ENCODE peak calls at places on chromosomes 3 and 15, in seven cellular contexts. One of them, this sample, is unnamed.

GRCh38 chr3:27669505-27670085 is 52.5 kb downstream of the EOMES start:
- DNase-seq in pancreas: no peak
- DNase-seq in transverse colon: no peak
- DNase-seq in upper lobe of right lung: no peak
- DNase-seq in uterus: no peak
- DNase-seq in AG10803: no peak
- DNase-seq in foreskin fibroblast: no peak
- DNase-seq in this sample: no peak

GRCh38 chr3:14921034-14921616 is 26.3 kb upstream of the NR2C2 start:
- DNase-seq in AG10803: peak
- DNase-seq in upper lobe of right lung: peak
- DNase-seq in uterus: peak
- DNase-seq in transverse colon: peak
- DNase-seq in foreskin fibroblast: peak
- DNase-seq in pancreas: peak
- DNase-seq in this sample: peak

GRCh38 chr15:91515188-91515754 is 338.2 kb upstream of the SLCO3A1 start:
- DNase-seq in foreskin fibroblast: peak
- DNase-seq in upper lobe of right lung: no peak
- DNase-seq in transverse colon: no peak
- DNase-seq in pancreas: peak
- DNase-seq in AG10803: peak
- DNase-seq in uterus: peak
- DNase-seq in this sample: peak

GRCh38 chr3:23811117-23811487 is 5.3 kb downstream of the UBE2E1 start:
- DNase-seq in AG10803: peak
- DNase-seq in upper lobe of right lung: no peak
- DNase-seq in uterus: no peak
- DNase-seq in pancreas: no peak
- DNase-seq in foreskin fibroblast: no peak
- DNase-seq in transverse colon: peak
- DNase-seq in this sample: no peak

GRCh38 chr3:128491071-128491899 is 1.7 kb downstream of the GATA2 start:
- DNase-seq in transverse colon: no peak
- DNase-seq in uterus: peak
- DNase-seq in foreskin fibroblast: no peak
- DNase-seq in AG10803: no peak
- DNase-seq in pancreas: peak
- DNase-seq in upper lobe of right lung: peak
- DNase-seq in this sample: no peak

GRCh38 chr3:135516143-135516542 is 449.4 kb upstream of the PPP2R3A start:
- DNase-seq in AG10803: peak
- DNase-seq in uterus: no peak
- DNase-seq in transverse colon: no peak
- DNase-seq in pancreas: no peak
- DNase-seq in foreskin fibroblast: peak
- DNase-seq in upper lobe of right lung: no peak
- DNase-seq in this sample: peak

GRCh38 chr3:172213168-172213567 is 173.8 kb downstream of the FNDC3B start:
- DNase-seq in foreskin fibroblast: no peak
- DNase-seq in pancreas: no peak
- DNase-seq in uterus: no peak
- DNase-seq in upper lobe of right lung: no peak
- DNase-seq in AG10803: no peak
- DNase-seq in transverse colon: no peak
- DNase-seq in this sample: peak

GRCh38 chr3:115680802-115681345 is 57.6 kb downstream of the GAP43 start:
- DNase-seq in pancreas: no peak
- DNase-seq in transverse colon: no peak
- DNase-seq in foreskin fibroblast: no peak
- DNase-seq in upper lobe of right lung: no peak
- DNase-seq in uterus: no peak
- DNase-seq in AG10803: no peak
- DNase-seq in this sample: no peak

GRCh38 chr3:40243056-40243455 is 66.5 kb upstream of the EIF1B start:
- DNase-seq in transverse colon: no peak
- DNase-seq in upper lobe of right lung: no peak
- DNase-seq in pancreas: no peak
- DNase-seq in AG10803: no peak
- DNase-seq in uterus: no peak
- DNase-seq in foreskin fibroblast: no peak
- DNase-seq in this sample: no peak

GRCh38 chr15:77112819-77113569 is 42.1 kb upstream of the TSPAN3 start:
- DNase-seq in uterus: no peak
- DNase-seq in upper lobe of right lung: no peak
- DNase-seq in foreskin fibroblast: peak
- DNase-seq in transverse colon: peak
- DNase-seq in pancreas: no peak
- DNase-seq in AG10803: peak
- DNase-seq in this sample: no peak

GRCh38 chr15:83920115-83920514 is 266.2 kb downstream of the ADAMTSL3 start:
- DNase-seq in AG10803: no peak
- DNase-seq in foreskin fibroblast: no peak
- DNase-seq in pancreas: no peak
- DNase-seq in uterus: no peak
- DNase-seq in transverse colon: no peak
- DNase-seq in upper lobe of right lung: no peak
- DNase-seq in this sample: no peak

GRCh38 chr15:80706161-80706560 is 11.1 kb downstream of the ABHD17C start:
- DNase-seq in foreskin fibroblast: no peak
- DNase-seq in uterus: no peak
- DNase-seq in transverse colon: no peak
- DNase-seq in pancreas: no peak
- DNase-seq in AG10803: no peak
- DNase-seq in upper lobe of right lung: no peak
- DNase-seq in this sample: no peak

GRCh38 chr3:8525893-8526292 is 24.3 kb downstream of the LMCD1 start:
- DNase-seq in pancreas: no peak
- DNase-seq in transverse colon: no peak
- DNase-seq in foreskin fibroblast: no peak
- DNase-seq in upper lobe of right lung: no peak
- DNase-seq in AG10803: no peak
- DNase-seq in uterus: no peak
- DNase-seq in this sample: no peak

GRCh38 chr15:69529141-69529540 is 76.5 kb downstream of the RPLP1 start:
- DNase-seq in foreskin fibroblast: no peak
- DNase-seq in AG10803: no peak
- DNase-seq in transverse colon: no peak
- DNase-seq in uterus: no peak
- DNase-seq in upper lobe of right lung: no peak
- DNase-seq in pancreas: no peak
- DNase-seq in this sample: no peak

GRCh38 chr3:55066406-55067128 is 138.7 kb upstream of the LRTM1 start:
- DNase-seq in pancreas: no peak
- DNase-seq in foreskin fibroblast: no peak
- DNase-seq in uterus: peak
- DNase-seq in AG10803: no peak
- DNase-seq in upper lobe of right lung: no peak
- DNase-seq in transverse colon: no peak
- DNase-seq in this sample: no peak

GRCh38 chr3:150268426-150269321 is 139.4 kb upstream of the TSC22D2 start:
- DNase-seq in uterus: no peak
- DNase-seq in AG10803: no peak
- DNase-seq in upper lobe of right lung: no peak
- DNase-seq in pancreas: no peak
- DNase-seq in transverse colon: no peak
- DNase-seq in foreskin fibroblast: peak
- DNase-seq in this sample: no peak

GRCh38 chr15:74193305-74193718 is 9.3 kb downstream of the STRA6 start:
- DNase-seq in foreskin fibroblast: peak
- DNase-seq in transverse colon: no peak
- DNase-seq in uterus: no peak
- DNase-seq in AG10803: peak
- DNase-seq in upper lobe of right lung: no peak
- DNase-seq in pancreas: no peak
- DNase-seq in this sample: peak

GRCh38 chr3:10395671-10396070 is 74.8 kb upstream of the SEC13 start:
- DNase-seq in AG10803: no peak
- DNase-seq in foreskin fibroblast: no peak
- DNase-seq in upper lobe of right lung: no peak
- DNase-seq in transverse colon: peak
- DNase-seq in uterus: no peak
- DNase-seq in pancreas: no peak
- DNase-seq in this sample: no peak

GRCh38 chr3:62785384-62785783 is 89.8 kb downstream of the CADPS start:
- DNase-seq in uterus: no peak
- DNase-seq in transverse colon: no peak
- DNase-seq in foreskin fibroblast: no peak
- DNase-seq in upper lobe of right lung: no peak
- DNase-seq in pancreas: no peak
- DNase-seq in AG10803: no peak
- DNase-seq in this sample: no peak

GRCh38 chr15:78004919-78005634 is 72.4 kb downstream of the TBC1D2B start:
- DNase-seq in uterus: peak
- DNase-seq in AG10803: peak
- DNase-seq in transverse colon: peak
- DNase-seq in upper lobe of right lung: peak
- DNase-seq in pancreas: peak
- DNase-seq in foreskin fibroblast: peak
- DNase-seq in this sample: peak

GRCh38 chr3:140630866-140631265 is 47.0 kb upstream of the TRIM42 start:
- DNase-seq in uterus: no peak
- DNase-seq in pancreas: no peak
- DNase-seq in upper lobe of right lung: no peak
- DNase-seq in foreskin fibroblast: peak
- DNase-seq in transverse colon: no peak
- DNase-seq in AG10803: peak
- DNase-seq in this sample: no peak

GRCh38 chr15:93703092-93703785 is 528.1 kb upstream of the MCTP2 start:
- DNase-seq in foreskin fibroblast: no peak
- DNase-seq in transverse colon: no peak
- DNase-seq in uterus: no peak
- DNase-seq in pancreas: no peak
- DNase-seq in AG10803: no peak
- DNase-seq in upper lobe of right lung: no peak
- DNase-seq in this sample: no peak

GRCh38 chr3:141050913-141051632 is at the start of gene SPSB4:
- DNase-seq in foreskin fibroblast: peak
- DNase-seq in pancreas: peak
- DNase-seq in uterus: peak
- DNase-seq in transverse colon: peak
- DNase-seq in AG10803: peak
- DNase-seq in upper lobe of right lung: no peak
- DNase-seq in this sample: no peak

GRCh38 chr15:59553879-59554735 is 57.5 kb upstream of the GCNT3 start:
- DNase-seq in pancreas: no peak
- DNase-seq in upper lobe of right lung: no peak
- DNase-seq in transverse colon: no peak
- DNase-seq in AG10803: peak
- DNase-seq in foreskin fibroblast: peak
- DNase-seq in uterus: no peak
- DNase-seq in this sample: peak

GRCh38 chr3:143450656-143451055 is 331.1 kb downstream of the CHST2 start:
- DNase-seq in pancreas: no peak
- DNase-seq in uterus: no peak
- DNase-seq in upper lobe of right lung: no peak
- DNase-seq in foreskin fibroblast: no peak
- DNase-seq in AG10803: no peak
- DNase-seq in transverse colon: no peak
- DNase-seq in this sample: no peak

GRCh38 chr3:57852896-57853295 is 96.8 kb downstream of the SLMAP start:
- DNase-seq in transverse colon: no peak
- DNase-seq in foreskin fibroblast: peak
- DNase-seq in pancreas: no peak
- DNase-seq in uterus: no peak
- DNase-seq in upper lobe of right lung: no peak
- DNase-seq in AG10803: peak
- DNase-seq in this sample: peak
- TF ChIP-seq CTCF in transverse colon: peak
- TF ChIP-seq CTCF in foreskin fibroblast: peak
- TF ChIP-seq CTCF in pancreas: no peak
- TF ChIP-seq CTCF in uterus: peak
- TF ChIP-seq CTCF in upper lobe of right lung: peak
- TF ChIP-seq CTCF in AG10803: peak
- TF ChIP-seq CTCF in this sample: peak

GRCh38 chr3:16264708-16265454 is at the start of the genes DPH3 and OXNAD1:
- DNase-seq in AG10803: peak
- DNase-seq in upper lobe of right lung: peak
- DNase-seq in pancreas: peak
- DNase-seq in transverse colon: peak
- DNase-seq in foreskin fibroblast: peak
- DNase-seq in uterus: peak
- DNase-seq in this sample: peak
- TF ChIP-seq CTCF in AG10803: no peak
- TF ChIP-seq CTCF in upper lobe of right lung: no peak
- TF ChIP-seq CTCF in pancreas: no peak
- TF ChIP-seq CTCF in transverse colon: peak
- TF ChIP-seq CTCF in foreskin fibroblast: no peak
- TF ChIP-seq CTCF in uterus: peak
- TF ChIP-seq CTCF in this sample: peak

DNA sequence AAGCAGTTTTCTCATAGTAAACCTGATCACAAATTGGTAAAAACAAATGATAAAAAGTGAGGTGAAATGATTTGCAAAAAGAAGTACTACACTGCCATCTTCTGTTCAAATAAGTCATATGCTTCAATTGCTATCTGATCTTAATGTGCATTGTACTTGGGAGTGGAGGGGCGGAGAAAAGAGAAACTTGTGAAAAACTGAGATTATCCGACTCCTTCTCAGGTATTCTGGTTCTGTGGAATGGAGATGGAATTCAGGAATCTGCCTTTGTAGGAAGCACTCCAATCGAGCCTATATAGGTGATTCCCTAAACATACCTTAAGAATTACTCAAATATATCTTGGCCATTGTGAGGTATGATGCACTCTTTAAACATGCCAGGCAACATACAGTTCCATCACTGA is 180.6 kb downstream of the CHL1 start:
- DNase-seq in upper lobe of right lung: no peak
- DNase-seq in uterus: no peak
- DNase-seq in AG10803: peak
- DNase-seq in foreskin fibroblast: peak
- DNase-seq in transverse colon: no peak
- DNase-seq in pancreas: no peak
- DNase-seq in this sample: peak
- TF ChIP-seq CTCF in upper lobe of right lung: peak
- TF ChIP-seq CTCF in uterus: peak
- TF ChIP-seq CTCF in AG10803: peak
- TF ChIP-seq CTCF in foreskin fibroblast: no peak
- TF ChIP-seq CTCF in transverse colon: peak
- TF ChIP-seq CTCF in pancreas: peak
- TF ChIP-seq CTCF in this sample: peak

GRCh38 chr3:16412192-16412808 is 101.2 kb downstream of the RFTN1 start:
- DNase-seq in uterus: no peak
- DNase-seq in transverse colon: no peak
- DNase-seq in AG10803: no peak
- DNase-seq in upper lobe of right lung: no peak
- DNase-seq in pancreas: no peak
- DNase-seq in foreskin fibroblast: no peak
- DNase-seq in this sample: no peak

GRCh38 chr3:16411450-16411849 is 102.0 kb downstream of the RFTN1 start:
- DNase-seq in transverse colon: no peak
- DNase-seq in upper lobe of right lung: no peak
- DNase-seq in foreskin fibroblast: no peak
- DNase-seq in uterus: no peak
- DNase-seq in pancreas: no peak
- DNase-seq in AG10803: no peak
- DNase-seq in this sample: no peak

GRCh38 chr3:16407365-16407764 is 106.1 kb downstream of the RFTN1 start:
- DNase-seq in pancreas: no peak
- DNase-seq in upper lobe of right lung: no peak
- DNase-seq in AG10803: peak
- DNase-seq in uterus: no peak
- DNase-seq in transverse colon: no peak
- DNase-seq in foreskin fibroblast: peak
- DNase-seq in this sample: no peak

GRCh38 chr3:16409032-16409431 is 104.5 kb downstream of the RFTN1 start:
- DNase-seq in transverse colon: no peak
- DNase-seq in uterus: no peak
- DNase-seq in pancreas: no peak
- DNase-seq in foreskin fibroblast: no peak
- DNase-seq in AG10803: no peak
- DNase-seq in upper lobe of right lung: no peak
- DNase-seq in this sample: no peak

GRCh38 chr3:16410659-16411058 is 102.8 kb downstream of the RFTN1 start:
- DNase-seq in upper lobe of right lung: no peak
- DNase-seq in uterus: no peak
- DNase-seq in transverse colon: no peak
- DNase-seq in AG10803: no peak
- DNase-seq in pancreas: no peak
- DNase-seq in foreskin fibroblast: no peak
- DNase-seq in this sample: no peak
- TF ChIP-seq CTCF in upper lobe of right lung: no peak
- TF ChIP-seq CTCF in uterus: no peak
- TF ChIP-seq CTCF in transverse colon: no peak
- TF ChIP-seq CTCF in AG10803: no peak
- TF ChIP-seq CTCF in pancreas: no peak
- TF ChIP-seq CTCF in foreskin fibroblast: no peak
- TF ChIP-seq CTCF in this sample: no peak

This sample was measured in HFFc6.